ENCODE peak calls at places on chromosome 5, in nine cellular contexts. R is HTR-8/SVneo, F is posterior cingulate gyrus, Y is caudate nucleus, A is NCI-H1092 treated with DMSO at 0.1 percent for 48 hours, O is AG04450, G is fibroblast of pulmonary artery, Q is SK-MEL-5, Z is cardiac muscle cell. S is an unnamed sample.

GRCh38 chr5:68409259-68409658 is 193.7 kb downstream of the PIK3R1 start:
- DNase-seq in F (no peak), Z (no peak), R (no peak), Q (no peak), Y (no peak), O (peak), A (no peak), G (peak), S (no peak)

GRCh38 chr5:9332026-9332425 is 213.8 kb downstream of the SEMA5A start:
- DNase-seq in Y (no peak), R (no peak), Z (no peak), F (no peak), Q (no peak), O (no peak), G (no peak), A (no peak), S (no peak)

GRCh38 chr5:145943674-145944121 is 7.3 kb downstream of the SH3RF2 start:
- DNase-seq in R (no peak), G (peak), Q (peak), F (no peak), Y (no peak), Z (peak), A (no peak), O (no peak), S (no peak)

GRCh38 chr5:133118741-133119140 is 66.9 kb downstream of the HSPA4 start:
- DNase-seq in F (no peak), R (no peak), O (no peak), Y (no peak), Q (no peak), A (no peak), Z (no peak), G (no peak), S (no peak)

GRCh38 chr5:139635606-139636206 is 12.4 kb upstream of the CXXC5 start:
- DNase-seq in Z (peak), O (peak), G (peak), Q (peak), A (peak), Y (peak), F (no peak), R (peak), S (peak)

GRCh38 chr5:54254482-54255198 is 55.7 kb downstream of the ARL15 start:
- DNase-seq in O (no peak), G (peak), R (no peak), Y (no peak), A (no peak), Z (peak), F (no peak), Q (peak), S (no peak)

GRCh38 chr5:37892571-37892970 is 52.7 kb upstream of the GDNF start:
- DNase-seq in Y (no peak), F (no peak), A (no peak), O (no peak), G (no peak), R (no peak), Q (no peak), Z (no peak), S (no peak)

GRCh38 chr5:51385214-51385613 is 2.0 kb downstream of the ISL1 start:
- DNase-seq in R (no peak), O (no peak), A (peak), G (no peak), Z (no peak), Q (no peak), Y (no peak), F (no peak), S (no peak)

GRCh38 chr5:174755103-174755502 is 30.7 kb downstream of the MSX2 start:
- DNase-seq in Z (peak), O (no peak), G (peak), A (no peak), R (no peak), Q (peak), F (no peak), Y (no peak), S (no peak)

GRCh38 chr5:31844615-31845345 is 205.8 kb downstream of the PDZD2 start:
- DNase-seq in A (no peak), Q (peak), Y (no peak), G (no peak), R (no peak), F (no peak), O (no peak), Z (no peak), S (no peak)

GRCh38 chr5:95519681-95520080 is 35.1 kb downstream of the SKIC3 start:
- DNase-seq in A (no peak), G (no peak), Q (no peak), R (no peak), Y (no peak), O (no peak), Z (no peak), F (no peak), S (no peak)

S was measured in NCI-H2081.